ENCODE peak calls at places on chromosomes 11 and 22, in seven cellular contexts. N, L, B, K, Y, C and U are unnamed samples.

GRCh38 chr11:13114566-13115465 is 105.7 kb downstream of the RASSF10 start:
- DNase-seq in B (no peak), L (no peak), C (no peak), Y (peak), K (no peak), N (no peak), U (no peak)

GRCh38 chr22:28029201-28029948 is 110.3 kb upstream of the PITPNB start:
- DNase-seq in K (peak), Y (peak), N (no peak), C (no peak), L (no peak), B (peak), U (peak)

GRCh38 chr11:102868359-102868758 is 6.4 kb downstream of the MMP12 start:
- DNase-seq in B (peak), C (peak), L (no peak), Y (no peak), K (peak), N (no peak), U (peak)

GRCh38 chr11:109838034-109838433 is 255.2 kb upstream of the ZC3H12C start:
- DNase-seq in B (peak), K (no peak), Y (no peak), L (no peak), C (no peak), N (no peak), U (peak)

GRCh38 chr11:63672156-63672463 is 934 bp upstream of the ATL3 start:
- DNase-seq in K (no peak), B (no peak), L (no peak), N (no peak), Y (no peak), C (no peak), U (no peak)

GRCh38 chr11:2398664-2399355 is 1.7 kb upstream of the TSSC4 start:
- DNase-seq in B (no peak), C (no peak), Y (no peak), L (no peak), K (no peak), N (no peak), U (no peak)

GRCh38 chr22:30452861-30453260 is 19.0 kb downstream of the SEC14L3 start:
- DNase-seq in N (no peak), Y (no peak), B (no peak), K (no peak), L (no peak), C (no peak), U (no peak)

GRCh38 chr11:14082338-14082737 is 119.8 kb downstream of the SPON1 start:
- DNase-seq in L (no peak), K (peak), B (peak), Y (no peak), N (no peak), C (no peak), U (peak)

GRCh38 chr11:125376856-125377255 is 119.2 kb downstream of the FEZ1 start:
- DNase-seq in Y (no peak), C (no peak), N (no peak), L (no peak), B (peak), K (no peak), U (no peak)

GRCh38 chr22:38696606-38697005 is 4.1 kb downstream of the JOSD1 start:
- DNase-seq in B (peak), L (no peak), C (peak), Y (no peak), K (peak), N (peak), U (peak)

GRCh38 chr22:43889366-43890253 is 2.2 kb downstream of the PNPLA5 start:
- DNase-seq in Y (no peak), C (peak), K (peak), N (no peak), L (no peak), B (peak), U (peak)
- TF ChIP-seq CTCF in Y (no peak), C (peak), K (peak), N (no peak), L (no peak), B (peak), U (peak)

GRCh38 chr11:18172686-18173085 is at the start of gene MRGPRX4:
- DNase-seq in L (no peak), Y (no peak), N (no peak), B (no peak), C (no peak), K (no peak), U (no peak)

GRCh38 chr11:18173225-18173866 is 709 bp downstream of the MRGPRX4 start:
- DNase-seq in C (no peak), K (no peak), B (no peak), N (no peak), Y (no peak), L (no peak), U (no peak)

GRCh38 chr11:18168372-18168771 is 4.3 kb upstream of the MRGPRX4 start:
- DNase-seq in B (no peak), Y (no peak), K (peak), C (no peak), N (no peak), L (no peak), U (no peak)

DNA sequence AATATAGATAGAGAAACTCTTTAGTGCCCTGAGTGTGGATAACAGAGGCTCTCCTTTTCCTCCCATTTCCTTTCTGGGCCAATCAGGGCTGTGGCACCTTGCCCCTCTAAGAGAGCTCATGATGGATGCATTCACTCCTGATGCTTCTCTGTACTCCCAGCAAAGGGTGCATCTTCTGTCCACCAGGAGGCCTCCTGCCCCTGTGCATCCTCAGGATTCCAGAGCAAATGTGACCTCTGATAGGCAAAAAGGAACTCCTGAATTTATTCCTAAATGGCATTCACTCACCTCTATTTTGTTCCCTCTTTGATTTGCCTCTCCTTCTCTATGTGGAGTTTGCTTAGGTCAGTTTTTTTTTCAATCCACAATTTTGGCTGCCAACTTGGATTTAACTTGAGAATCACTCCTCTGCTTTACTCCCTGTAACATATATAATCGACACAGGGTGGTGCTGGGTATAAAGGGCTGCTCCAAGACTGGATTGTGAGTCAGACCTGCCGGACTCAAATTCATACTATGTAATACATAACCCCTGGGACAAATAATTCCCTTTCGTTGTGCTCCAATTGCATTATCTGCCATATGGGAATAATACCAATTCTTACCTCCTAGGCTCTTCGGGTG is 1.1 kb upstream of the MRGPRX4 start:
- DNase-seq in K (peak), C (peak), N (no peak), B (peak), L (no peak), Y (no peak), U (peak)
- TF ChIP-seq CTCF in K (peak), C (peak), N (peak), B (peak), L (no peak), Y (no peak), U (peak)

GRCh38 chr22:29194269-29194668 is 11.4 kb upstream of the EMID1 start:
- DNase-seq in B (no peak), Y (no peak), N (no peak), L (no peak), K (no peak), C (no peak), U (no peak)
- TF ChIP-seq CTCF in B (no peak), Y (no peak), N (no peak), L (no peak), K (no peak), C (peak), U (peak)

DNA sequence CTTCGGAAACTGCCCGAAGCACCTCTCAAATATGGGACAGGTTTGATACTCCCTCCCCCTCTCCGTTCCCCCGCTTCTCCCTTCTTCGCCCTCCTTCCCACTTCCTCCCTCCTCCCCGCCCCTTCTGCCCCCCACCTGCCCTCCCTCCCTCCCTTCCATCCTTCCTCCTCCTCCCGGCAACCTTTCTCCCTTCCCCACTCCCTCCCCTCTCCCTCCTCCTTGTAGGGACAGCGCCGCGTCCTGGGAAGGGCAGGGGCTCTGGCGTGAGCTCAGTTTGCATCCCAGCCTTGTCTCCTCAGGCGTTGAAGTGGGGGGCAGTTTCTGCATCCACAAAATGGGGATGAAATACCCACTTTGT is 6.1 kb upstream of the NFAM1 start:
- DNase-seq in C (no peak), B (no peak), Y (no peak), K (no peak), N (no peak), L (no peak), U (no peak)
- TF ChIP-seq CTCF in C (no peak), B (no peak), Y (no peak), K (no peak), N (no peak), L (no peak), U (no peak)

GRCh38 chr11:67484847-67485311 is 2.1 kb downstream of the AIP start:
- DNase-seq in K (no peak), Y (peak), N (no peak), B (no peak), L (no peak), C (no peak), U (no peak)

GRCh38 chr11:67483901-67484665 is 1.3 kb downstream of the AIP start:
- DNase-seq in L (no peak), K (no peak), C (no peak), Y (peak), B (no peak), N (no peak), U (no peak)

GRCh38 chr11:67483498-67483798 is 622 bp downstream of the AIP start:
- DNase-seq in L (no peak), N (no peak), Y (no peak), B (no peak), K (no peak), C (no peak), U (no peak)

GRCh38 chr11:67482275-67482735 is 521 bp upstream of the AIP start:
- DNase-seq in Y (no peak), K (no peak), L (no peak), N (no peak), C (no peak), B (no peak), U (no peak)

GRCh38 chr11:67482736-67483497 is at the start of gene AIP:
- DNase-seq in N (peak), K (peak), Y (peak), B (peak), C (peak), L (peak), U (peak)
- TF ChIP-seq CTCF in N (no peak), K (peak), Y (no peak), B (no peak), C (peak), L (no peak), U (peak)

GRCh38 chr11:118401151-118401879 is at the start of gene ATP5MG:
- DNase-seq in K (peak), L (peak), C (peak), Y (peak), B (peak), N (peak), U (peak)
- TF ChIP-seq CTCF in K (peak), L (no peak), C (peak), Y (no peak), B (no peak), N (peak), U (peak)

GRCh38 chr11:128774593-128774992 is 80.7 kb downstream of the FLI1 start:
- DNase-seq in N (no peak), K (no peak), C (no peak), B (no peak), L (no peak), Y (no peak), U (no peak)

GRCh38 chr11:128777369-128778011 is 83.6 kb downstream of the FLI1 start:
- DNase-seq in Y (no peak), C (no peak), K (no peak), L (no peak), B (no peak), N (no peak), U (no peak)

GRCh38 chr11:128775513-128775912 is 81.6 kb downstream of the FLI1 start:
- DNase-seq in K (no peak), B (no peak), Y (no peak), L (no peak), N (no peak), C (no peak), U (no peak)

GRCh38 chr11:128776088-128776433 is 82.2 kb downstream of the FLI1 start:
- DNase-seq in L (no peak), B (no peak), C (no peak), N (no peak), K (no peak), Y (peak), U (no peak)

GRCh38 chr11:128776434-128777284 is 82.8 kb downstream of the FLI1 start:
- DNase-seq in C (no peak), B (peak), N (no peak), K (no peak), L (no peak), Y (no peak), U (peak)
- TF ChIP-seq CTCF in C (peak), B (peak), N (peak), K (peak), L (no peak), Y (peak), U (peak)

GRCh38 chr11:8094656-8095055 is 13.6 kb downstream of the TUB start:
- DNase-seq in B (no peak), C (no peak), L (no peak), K (no peak), Y (no peak), N (no peak), U (no peak)

GRCh38 chr11:8091671-8092070 is 10.7 kb downstream of the TUB start:
- DNase-seq in N (no peak), Y (no peak), C (no peak), L (no peak), K (no peak), B (no peak), U (no peak)

GRCh38 chr11:8093931-8094575 is 13.0 kb downstream of the TUB start:
- DNase-seq in B (no peak), N (no peak), L (no peak), C (no peak), Y (no peak), K (no peak), U (no peak)

GRCh38 chr11:8090756-8091155 is 9.7 kb downstream of the TUB start:
- DNase-seq in N (no peak), Y (no peak), K (no peak), B (peak), L (no peak), C (no peak), U (peak)

GRCh38 chr11:8092587-8093424 is 11.8 kb downstream of the TUB start:
- DNase-seq in K (peak), C (peak), B (peak), N (peak), Y (peak), L (peak), U (peak)
- TF ChIP-seq CTCF in K (peak), C (peak), B (peak), N (peak), Y (peak), L (no peak), U (peak)

DNA sequence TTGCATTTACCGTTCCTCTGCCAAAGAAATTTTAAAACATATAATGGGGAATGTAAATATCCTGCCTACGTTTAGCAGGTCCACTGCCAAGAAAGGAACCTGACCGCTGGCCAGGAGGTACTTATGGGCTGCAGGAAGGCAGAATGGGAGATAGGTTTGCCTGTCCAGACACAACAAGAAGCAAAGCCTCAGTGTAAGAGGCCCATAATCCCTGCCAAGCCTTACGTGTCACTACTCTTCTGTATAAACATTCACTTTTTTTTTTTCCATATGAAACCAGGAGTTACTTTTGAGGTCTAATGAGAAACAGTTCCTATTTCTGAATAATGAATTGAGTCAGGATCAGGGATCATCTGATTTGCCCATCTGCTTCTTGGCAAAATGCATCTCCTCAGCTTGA is 230.2 kb downstream of the NTM start:
- DNase-seq in N (peak), Y (no peak), L (no peak), B (no peak), K (no peak), C (no peak), U (peak)
- TF ChIP-seq CTCF in N (no peak), Y (no peak), L (no peak), B (no peak), K (no peak), C (no peak), U (no peak)